ENCODE peak calls at places on chromosomes 5 and 9, in seven cellular contexts. J, T, S, V, Q, M and B are unnamed samples.

GRCh38 chr5:16411741-16412455 is 53.7 kb downstream of the ZNF622 start:
- DNase-seq in V (peak), T (no peak), M (no peak), S (no peak), J (no peak), Q (peak), B (no peak)

GRCh38 chr5:63959177-63959982 is 2.9 kb downstream of the HTR1A start:
- DNase-seq in S (peak), Q (no peak), V (peak), T (no peak), J (no peak), M (no peak), B (no peak)

GRCh38 chr9:115305543-115305942 is 187.6 kb upstream of the TNC start:
- DNase-seq in V (no peak), S (no peak), Q (no peak), J (no peak), M (no peak), T (no peak), B (no peak)

GRCh38 chr9:77585335-77585786 is 62.8 kb downstream of the GNA14 start:
- DNase-seq in M (no peak), T (no peak), S (no peak), J (no peak), V (no peak), Q (no peak), B (no peak)

GRCh38 chr5:142250119-142250518 is 74.7 kb downstream of the SPRY4 start:
- DNase-seq in Q (no peak), J (no peak), S (no peak), M (no peak), V (no peak), T (no peak), B (no peak)

GRCh38 chr5:15650266-15650665 is 150.3 kb downstream of the FBXL7 start:
- DNase-seq in M (no peak), V (no peak), Q (no peak), T (no peak), S (no peak), J (no peak), B (no peak)

GRCh38 chr9:26893030-26893676 is 551 bp upstream of the CAAP1 start:
- DNase-seq in T (no peak), Q (no peak), J (no peak), M (no peak), V (no peak), S (no peak), B (no peak)

GRCh38 chr5:143124593-143124992 is 278.9 kb downstream of the NR3C1 start:
- DNase-seq in V (no peak), Q (no peak), J (no peak), T (no peak), S (no peak), M (no peak), B (no peak)

GRCh38 chr5:143659614-143660238 is 152.2 kb upstream of the HMHB1 start:
- DNase-seq in S (no peak), Q (no peak), V (peak), T (no peak), M (no peak), J (no peak), B (no peak)

GRCh38 chr5:35202319-35203111 is 27.8 kb downstream of the PRLR start:
- DNase-seq in Q (peak), M (peak), S (peak), T (no peak), V (peak), J (no peak), B (peak)

GRCh38 chr5:59036274-59036961 is 453.5 kb downstream of the RAB3C start:
- DNase-seq in S (no peak), M (peak), T (no peak), V (peak), Q (peak), J (peak), B (no peak)

GRCh38 chr5:117547192-117547591 is 972.6 kb upstream of the SEMA6A start:
- DNase-seq in Q (no peak), V (no peak), S (no peak), M (no peak), T (no peak), J (no peak), B (no peak)

GRCh38 chr5:175590471-175590881 is 67.4 kb upstream of the HRH2 start:
- DNase-seq in S (no peak), M (peak), Q (peak), J (no peak), T (no peak), V (peak), B (no peak)

GRCh38 chr5:10069781-10070313 is 179.8 kb downstream of the ATPSCKMT start:
- DNase-seq in M (no peak), J (no peak), V (no peak), Q (no peak), T (no peak), S (no peak), B (no peak)

GRCh38 chr5:9818340-9818845 is 188.2 kb upstream of the TAS2R1 start:
- DNase-seq in T (no peak), Q (no peak), S (no peak), J (no peak), M (no peak), V (no peak), B (no peak)

GRCh38 chr9:81112638-81113037 is 576.7 kb downstream of the TLE1 start:
- DNase-seq in M (no peak), S (no peak), V (no peak), Q (no peak), T (no peak), J (no peak), B (no peak)

GRCh38 chr5:59621477-59621876 is 272.0 kb downstream of the PDE4D start:
- DNase-seq in J (no peak), V (no peak), M (no peak), Q (no peak), T (no peak), S (no peak), B (no peak)

GRCh38 chr9:86636614-86637013 is 282.4 kb upstream of the TUT7 start:
- DNase-seq in S (no peak), J (no peak), V (no peak), T (no peak), Q (no peak), M (no peak), B (no peak)

GRCh38 chr9:124257070-124257864 is 482 bp upstream of the NEK6 start:
- DNase-seq in M (no peak), S (no peak), V (peak), J (peak), Q (no peak), T (no peak), B (peak)

GRCh38 chr9:135707449-135708138 is 5.6 kb downstream of the KCNT1 start:
- DNase-seq in V (no peak), Q (no peak), J (no peak), M (no peak), T (no peak), S (no peak), B (no peak)

GRCh38 chr9:79189511-79189924 is 382.2 kb upstream of the TLE4 start:
- DNase-seq in M (peak), T (no peak), J (no peak), V (peak), Q (peak), S (no peak), B (no peak)

GRCh38 chr5:123422433-123423277 is 548 bp downstream of the CEP120 start:
- DNase-seq in T (no peak), J (no peak), V (peak), M (no peak), S (no peak), Q (peak), B (no peak)

GRCh38 chr5:41695920-41696582 is 174.2 kb downstream of the OXCT1 start:
- DNase-seq in M (no peak), V (peak), J (no peak), T (no peak), Q (no peak), S (no peak), B (no peak)

GRCh38 chr5:164326219-164326618 is 820.8 kb downstream of the MAT2B start:
- DNase-seq in Q (no peak), V (no peak), M (no peak), J (no peak), S (no peak), T (no peak), B (no peak)

GRCh38 chr5:154390096-154390495 is 55.7 kb upstream of the SAP30L start:
- DNase-seq in J (no peak), S (no peak), T (peak), M (no peak), V (no peak), Q (peak), B (no peak)

GRCh38 chr5:73176250-73176649 is 3.3 kb downstream of the TMEM174 start:
- DNase-seq in J (no peak), M (no peak), V (no peak), S (no peak), Q (no peak), T (no peak), B (no peak)

GRCh38 chr5:174396541-174396940 is 327.8 kb upstream of the MSX2 start:
- DNase-seq in J (no peak), T (no peak), V (no peak), M (no peak), Q (no peak), S (no peak), B (no peak)

GRCh38 chr9:121627432-121627831 is 24.0 kb upstream of the DAB2IP start:
- DNase-seq in M (no peak), J (no peak), S (no peak), Q (no peak), V (no peak), T (no peak), B (no peak)

GRCh38 chr9:113616116-113616515 is 152.6 kb downstream of the RGS3 start:
- DNase-seq in J (no peak), M (no peak), T (no peak), V (no peak), Q (no peak), S (no peak), B (no peak)

GRCh38 chr5:78779771-78780616 is 131.4 kb upstream of the LHFPL2 start:
- DNase-seq in T (no peak), V (peak), J (no peak), S (no peak), Q (peak), M (peak), B (no peak)

GRCh38 chr5:125257057-125257970 is 510.9 kb upstream of the ZNF608 start:
- DNase-seq in Q (peak), V (no peak), J (no peak), S (no peak), T (no peak), M (no peak), B (no peak)

GRCh38 chr5:150213530-150213929 is 23.7 kb downstream of the SLC6A7 start:
- DNase-seq in Q (peak), V (no peak), M (no peak), T (no peak), J (no peak), S (no peak), B (no peak)

GRCh38 chr5:75856056-75856455 is 138.8 kb upstream of the POC5 start:
- DNase-seq in V (no peak), M (no peak), J (no peak), T (no peak), Q (no peak), S (no peak), B (no peak)

GRCh38 chr9:88737876-88738275 is 202.9 kb downstream of the NXNL2 start:
- DNase-seq in V (no peak), Q (peak), S (no peak), J (no peak), T (no peak), M (no peak), B (no peak)

GRCh38 chr9:93058357-93059096 is at the start of gene SUSD3:
- DNase-seq in M (no peak), V (peak), S (peak), J (peak), T (no peak), Q (no peak), B (peak)

GRCh38 chr5:141330299-141331080 is at the start of gene PCDHGA1:
- DNase-seq in V (peak), T (no peak), M (peak), Q (peak), J (no peak), S (peak), B (peak)

GRCh38 chr5:143217065-143217803 is 186.3 kb downstream of the NR3C1 start:
- DNase-seq in Q (peak), V (no peak), J (no peak), S (no peak), M (no peak), T (no peak), B (no peak)

GRCh38 chr5:122067330-122067885 is 10.7 kb downstream of the LOX start:
- DNase-seq in J (no peak), T (no peak), V (peak), Q (no peak), S (no peak), M (no peak), B (no peak)

GRCh38 chr9:134204041-134204440 is 39.7 kb upstream of the RNU6ATAC start:
- DNase-seq in S (no peak), J (peak), Q (no peak), V (no peak), M (no peak), T (no peak), B (no peak)

GRCh38 chr9:35555881-35556280 is 49.2 kb upstream of the TESK1 start:
- DNase-seq in M (no peak), J (no peak), T (no peak), S (no peak), V (no peak), Q (no peak), B (no peak)

GRCh38 chr9:35552837-35553236 is 52.2 kb upstream of the TESK1 start:
- DNase-seq in V (peak), M (no peak), T (no peak), Q (peak), J (no peak), S (no peak), B (no peak)

GRCh38 chr9:35555246-35555701 is 49.8 kb upstream of the TESK1 start:
- DNase-seq in V (no peak), J (no peak), S (no peak), T (no peak), M (no peak), Q (no peak), B (no peak)

GRCh38 chr9:35552376-35552775 is 52.7 kb upstream of the TESK1 start:
- DNase-seq in M (no peak), Q (peak), V (peak), T (no peak), S (no peak), J (no peak), B (no peak)

GRCh38 chr9:35553670-35554543 is 51.2 kb upstream of the TESK1 start:
- DNase-seq in T (no peak), M (peak), V (peak), Q (peak), J (peak), S (peak), B (peak)
- TF ChIP-seq CTCF in T (peak), M (peak), V (peak), Q (peak), J (peak), S (peak), B (peak)

GRCh38 chr5:135462304-135462703 is 10.2 kb upstream of the TIFAB start:
- DNase-seq in J (peak), V (peak), T (no peak), Q (peak), S (peak), M (no peak), B (peak)
- TF ChIP-seq CTCF in J (no peak), V (peak), T (peak), Q (peak), S (peak), M (peak), B (peak)

GRCh38 chr9:128192601-128193371 is 1.4 kb upstream of the CIZ1 start:
- DNase-seq in J (peak), V (peak), T (peak), S (peak), Q (peak), M (peak), B (peak)
- TF ChIP-seq CTCF in J (no peak), V (peak), T (peak), S (peak), Q (no peak), M (no peak), B (peak)

GRCh38 chr5:92222449-92222848 is 839.3 kb upstream of the ARRDC3 start:
- DNase-seq in V (peak), J (no peak), T (no peak), Q (peak), M (no peak), S (no peak), B (no peak)
- TF ChIP-seq CTCF in V (peak), J (no peak), T (peak), Q (no peak), M (peak), S (no peak), B (no peak)

GRCh38 chr5:146706321-146706972 is 172.1 kb downstream of the PPP2R2B start:
- DNase-seq in T (no peak), J (no peak), Q (no peak), V (no peak), M (no peak), S (no peak), B (no peak)
- TF ChIP-seq CTCF in T (no peak), J (no peak), Q (no peak), V (peak), M (no peak), S (no peak), B (no peak)

GRCh38 chr5:132733499-132734148 is 3.7 kb downstream of the KIF3A start:
- DNase-seq in M (no peak), S (no peak), T (no peak), J (no peak), V (no peak), Q (no peak), B (no peak)

GRCh38 chr5:132734687-132735086 is 2.7 kb downstream of the KIF3A start:
- DNase-seq in J (no peak), V (no peak), T (no peak), S (no peak), M (no peak), Q (no peak), B (no peak)

GRCh38 chr5:132737982-132738770 is 830 bp upstream of the KIF3A start:
- DNase-seq in M (no peak), S (no peak), J (no peak), Q (no peak), V (no peak), T (no peak), B (no peak)

GRCh38 chr5:132739232-132739631 is 1.9 kb upstream of the KIF3A start:
- DNase-seq in J (no peak), V (no peak), M (no peak), Q (no peak), T (no peak), S (no peak), B (no peak)

DNA sequence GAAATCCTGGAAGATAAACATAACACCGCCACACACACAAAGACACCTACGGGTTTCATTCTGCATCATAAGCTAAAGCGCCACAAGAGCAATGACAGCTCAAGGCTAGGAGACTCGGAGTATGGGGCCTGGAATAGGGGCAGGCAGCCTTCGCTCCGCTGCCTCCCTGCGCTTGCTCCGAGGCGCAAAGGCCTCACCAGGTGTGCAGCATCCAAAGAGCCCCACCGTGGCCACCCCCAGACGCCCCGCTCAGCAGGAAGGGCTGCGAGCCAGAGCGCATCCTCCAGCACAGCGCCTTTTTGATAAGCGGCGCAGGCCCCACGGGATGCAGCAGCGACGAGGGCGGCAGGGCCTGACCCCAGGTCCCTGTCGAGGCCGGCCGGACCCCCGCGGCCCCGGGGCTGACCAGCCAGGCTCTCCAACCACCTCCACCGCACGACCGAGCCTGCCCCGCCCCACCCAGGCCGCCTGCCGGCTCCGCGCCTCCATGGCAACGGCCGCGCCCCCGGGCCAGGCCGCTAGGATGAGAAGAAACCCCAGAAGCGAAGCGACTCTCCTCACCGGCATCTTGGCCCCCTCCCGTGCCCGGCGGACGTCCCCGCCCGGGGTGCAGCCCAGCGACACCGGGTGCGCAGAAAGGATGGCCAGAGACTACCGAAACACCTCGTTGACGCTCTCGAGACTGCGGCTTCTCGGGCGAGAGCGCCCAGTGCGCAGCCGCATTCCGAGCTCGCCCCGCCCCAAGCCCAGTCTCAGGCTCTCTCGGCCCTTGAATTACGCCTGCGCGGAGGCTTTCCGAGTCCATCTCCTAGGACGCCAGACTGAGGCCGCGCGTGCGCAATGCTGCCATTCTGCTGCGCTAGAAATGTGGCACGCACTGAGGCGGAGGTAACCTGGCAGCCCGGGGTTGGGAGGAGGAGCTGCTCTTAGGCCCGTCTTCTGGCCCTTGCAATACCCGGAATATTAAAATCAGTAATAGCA is at the start of gene KIF3A:
- DNase-seq in M (peak), J (peak), Q (peak), V (peak), S (peak), T (peak), B (peak)
- TF ChIP-seq CTCF in M (no peak), J (no peak), Q (no peak), V (no peak), S (no peak), T (no peak), B (no peak)

GRCh38 chr5:69048233-69048632 is 45.6 kb upstream of the SLC30A5 start:
- DNase-seq in M (no peak), S (no peak), J (no peak), T (no peak), V (peak), Q (no peak), B (no peak)
- TF ChIP-seq CTCF in M (peak), S (no peak), J (no peak), T (peak), V (peak), Q (peak), B (peak)